ENCODE peak calls at places on chromosomes 7 and 10, in six cellular contexts. T is activated naive CD4-positive, alpha-beta T cell; H is CD8-positive, alpha-beta T cell; W is Calu3; J is cardiac fibroblast; X is smooth muscle cell of the brain vasculature. Y is an unnamed sample.
A peak's percentile ranks its signal among the peaks of the same experiment; 100 is the strongest.

GRCh38 chr10:71478173-71478572 is 81.5 kb downstream of the CDH23 start:
- DNase-seq in H (no peak), J (no peak), X (no peak), W (no peak), T (no peak), Y (no peak)

GRCh38 chr10:57141708-57142107 is 780.6 kb upstream of the ZWINT start:
- DNase-seq in H (no peak), J (no peak), W (no peak), X (no peak), T (no peak), Y (no peak)

GRCh38 chr7:66859794-66860645 is 61.0 kb upstream of the TMEM248 start:
- DNase-seq in X (no peak), T (no peak), H (no peak), J (no peak), W (no peak), Y (no peak)

GRCh38 chr10:945778-946177 is 14.3 kb upstream of the LARP4B start:
- DNase-seq in W (no peak), H (no peak), X (no peak), J (no peak), T (no peak), Y (no peak)

GRCh38 chr7:157602156-157602555 is 265.4 kb downstream of the DNAJB6 start:
- DNase-seq in H (no peak), X (no peak), J (no peak), T (no peak), W (no peak), Y (no peak)

GRCh38 chr10:125479059-125479458 is 203.9 kb downstream of the TEX36 start:
- DNase-seq in J (peak; percentile 1), T (no peak), W (peak; percentile 6), H (no peak), X (no peak), Y (no peak)

GRCh38 chr10:101671453-101671852 is 23.5 kb downstream of the FBXW4 start:
- DNase-seq in W (no peak), X (no peak), T (no peak), J (no peak), H (no peak), Y (no peak)

GRCh38 chr10:4581929-4582328 is 244.1 kb upstream of the AKR1E2 start:
- DNase-seq in J (no peak), H (no peak), X (no peak), T (no peak), W (no peak), Y (no peak)

GRCh38 chr10:124259139-124259825 is 159.4 kb downstream of the OAT start:
- DNase-seq in H (no peak), T (no peak), W (peak; percentile 17), X (no peak), J (peak; percentile 27), Y (no peak)

GRCh38 chr10:3554121-3554522 is 230.9 kb downstream of the KLF6 start:
- DNase-seq in W (no peak), X (no peak), J (no peak), T (no peak), H (no peak), Y (no peak)

GRCh38 chr7:32890010-32890552 is 1.5 kb downstream of the KBTBD2 start:
- DNase-seq in H (no peak), W (no peak), X (no peak), J (peak; percentile 53), T (no peak), Y (no peak)

GRCh38 chr7:120742370-120742769 is 115.6 kb downstream of the TSPAN12 start:
- DNase-seq in T (no peak), W (no peak), X (no peak), J (no peak), H (no peak), Y (no peak)

GRCh38 chr10:47402681-47403301 is 18.7 kb upstream of the ZNF488 start:
- DNase-seq in H (no peak), X (peak; percentile 83), T (no peak), W (peak; percentile 72), J (peak; percentile 87), Y (no peak)

GRCh38 chr7:36278767-36279171 is 110.9 kb upstream of the ANLN start:
- DNase-seq in W (no peak), T (no peak), J (no peak), H (peak; percentile 41), X (no peak), Y (no peak)

GRCh38 chr10:97426776-97427570 is 982 bp downstream of the PGAM1 start:
- DNase-seq in X (no peak), H (no peak), J (peak; percentile 37), T (no peak), W (no peak), Y (no peak)

GRCh38 chr7:21269021-21269420 is 158.9 kb upstream of the SP4 start:
- DNase-seq in W (no peak), X (no peak), H (no peak), T (no peak), J (no peak), Y (no peak)

GRCh38 chr7:39428221-39428620 is 138.0 kb upstream of the YAE1 start:
- DNase-seq in J (peak; percentile 84), W (peak; percentile 24), H (no peak), X (no peak), T (no peak), Y (peak; percentile 3)

GRCh38 chr10:129101232-129101980 is 365.6 kb upstream of the MGMT start:
- DNase-seq in W (no peak), X (no peak), J (no peak), H (peak; percentile 58), T (no peak), Y (no peak)

GRCh38 chr7:99380823-99381663 is 6.5 kb downstream of the ARPC1B start:
- DNase-seq in T (peak; percentile 75), X (no peak), H (peak; percentile 90), W (no peak), J (peak; percentile 80), Y (no peak)

GRCh38 chr7:148718431-148718830 is 19.7 kb downstream of the CUL1 start:
- DNase-seq in W (no peak), J (no peak), T (no peak), H (no peak), X (no peak), Y (no peak)

GRCh38 chr7:135859548-135859947 is 110.9 kb upstream of the FAM180A start:
- DNase-seq in T (no peak), H (no peak), X (no peak), J (peak; percentile 20), W (no peak), Y (no peak)

GRCh38 chr10:133141963-133142350 is 18.1 kb upstream of the KNDC1 start:
- DNase-seq in J (no peak), T (no peak), X (no peak), H (peak; percentile 45), W (no peak), Y (no peak)

GRCh38 chr7:48421357-48421756 is 250.1 kb downstream of the ABCA13 start:
- DNase-seq in T (no peak), J (peak; percentile 83), X (no peak), W (no peak), H (no peak), Y (no peak)

GRCh38 chr7:2355079-2356008 is 717 bp downstream of the EIF3B start:
- DNase-seq in X (no peak), W (peak; percentile 32), H (no peak), T (no peak), J (no peak), Y (no peak)

GRCh38 chr7:22821702-22822485 is 755 bp downstream of the TOMM7 start:
- DNase-seq in J (peak; percentile 29), W (peak; percentile 22), H (no peak), T (no peak), X (no peak), Y (no peak)

GRCh38 chr10:43202657-43203490 is 64.0 kb downstream of the RASGEF1A start:
- DNase-seq in J (no peak), X (no peak), H (peak; percentile 50), W (peak; percentile 41), T (no peak), Y (no peak)

GRCh38 chr7:47635091-47636090 is 53.5 kb upstream of the TNS3 start:
- DNase-seq in X (no peak), W (peak; percentile 74), H (no peak), T (no peak), J (no peak), Y (no peak)

GRCh38 chr7:16397497-16398210 is 23.7 kb downstream of the CRPPA start:
- DNase-seq in X (no peak), J (no peak), W (no peak), H (no peak), T (no peak), Y (no peak)

GRCh38 chr7:16171928-16172327 is 249.4 kb downstream of the CRPPA start:
- DNase-seq in W (peak; percentile 13), T (no peak), H (no peak), X (no peak), J (peak; percentile 47), Y (no peak)

GRCh38 chr10:131902211-131902610 is 1.4 kb downstream of the PPP2R2D start:
- DNase-seq in H (no peak), T (no peak), W (no peak), J (no peak), X (no peak), Y (no peak)

GRCh38 chr10:124918906-124919305 is 23.0 kb upstream of the ZRANB1 start:
- DNase-seq in W (no peak), X (no peak), J (no peak), T (no peak), H (no peak), Y (no peak)

GRCh38 chr10:29068302-29068701 is 220.6 kb upstream of the LYZL1 start:
- DNase-seq in T (no peak), J (no peak), H (no peak), X (no peak), W (no peak), Y (no peak)

Y was measured in glomerular endothelial cell.